ENCODE peak calls at places on chromosomes 16 and 17, in four cellular contexts. One of them, this sample, is unnamed.

GRCh38 chr16:814974-815373 is 14.4 kb upstream of the GNG13 start:
- DNase-seq in AG10803: peak; percentile 64
- DNase-seq in activated CD4-positive, alpha-beta T cell treated with anti-CD3 and anti-CD28 coated beads for 1 hour: no peak
- DNase-seq in H9: no peak
- DNase-seq in this sample: no peak

GRCh38 chr17:50697076-50697475 is 10.6 kb downstream of the ANKRD40 start:
- DNase-seq in H9: no peak
- DNase-seq in AG10803: no peak
- DNase-seq in activated CD4-positive, alpha-beta T cell treated with anti-CD3 and anti-CD28 coated beads for 1 hour: no peak
- DNase-seq in this sample: no peak

GRCh38 chr16:67969286-67970039 is 1.0 kb upstream of the SLC12A4 start:
- DNase-seq in activated CD4-positive, alpha-beta T cell treated with anti-CD3 and anti-CD28 coated beads for 1 hour: no peak
- DNase-seq in H9: peak; percentile 88
- DNase-seq in AG10803: no peak
- DNase-seq in this sample: no peak

GRCh38 chr17:50218771-50219315 is 17.4 kb upstream of the COL1A1 start:
- DNase-seq in H9: no peak
- DNase-seq in activated CD4-positive, alpha-beta T cell treated with anti-CD3 and anti-CD28 coated beads for 1 hour: no peak
- DNase-seq in AG10803: peak; percentile 98
- DNase-seq in this sample: no peak

GRCh38 chr16:63978240-63978639 is 1143.6 kb downstream of the CDH11 start:
- DNase-seq in activated CD4-positive, alpha-beta T cell treated with anti-CD3 and anti-CD28 coated beads for 1 hour: no peak
- DNase-seq in H9: no peak
- DNase-seq in AG10803: no peak
- DNase-seq in this sample: no peak

GRCh38 chr16:79359082-79359481 is 241.5 kb downstream of the MAF start:
- DNase-seq in H9: no peak
- DNase-seq in AG10803: no peak
- DNase-seq in activated CD4-positive, alpha-beta T cell treated with anti-CD3 and anti-CD28 coated beads for 1 hour: no peak
- DNase-seq in this sample: no peak

GRCh38 chr16:84555418-84556196 is 51.1 kb upstream of the MEAK7 start:
- DNase-seq in activated CD4-positive, alpha-beta T cell treated with anti-CD3 and anti-CD28 coated beads for 1 hour: no peak
- DNase-seq in AG10803: no peak
- DNase-seq in H9: no peak
- DNase-seq in this sample: no peak

GRCh38 chr17:31299624-31300023 is 2.6 kb upstream of the OMG start:
- DNase-seq in H9: no peak
- DNase-seq in activated CD4-positive, alpha-beta T cell treated with anti-CD3 and anti-CD28 coated beads for 1 hour: no peak
- DNase-seq in AG10803: no peak
- DNase-seq in this sample: no peak

GRCh38 chr16:84144859-84145639 is at the start of the genes DNAAF1 and HSDL1:
- DNase-seq in H9: peak; percentile 89
- DNase-seq in AG10803: peak; percentile 76
- DNase-seq in activated CD4-positive, alpha-beta T cell treated with anti-CD3 and anti-CD28 coated beads for 1 hour: peak; percentile 94
- DNase-seq in this sample: peak; percentile 19

GRCh38 chr17:3888343-3889171 is 4.3 kb downstream of the CAMKK1 start:
- DNase-seq in AG10803: peak; percentile 94
- DNase-seq in activated CD4-positive, alpha-beta T cell treated with anti-CD3 and anti-CD28 coated beads for 1 hour: no peak
- DNase-seq in H9: peak; percentile 92
- DNase-seq in this sample: peak; percentile 85

GRCh38 chr17:48843172-48843900 is 12.5 kb downstream of the CALCOCO2 start:
- DNase-seq in AG10803: peak; percentile 58
- DNase-seq in activated CD4-positive, alpha-beta T cell treated with anti-CD3 and anti-CD28 coated beads for 1 hour: no peak
- DNase-seq in H9: no peak
- DNase-seq in this sample: no peak

GRCh38 chr17:4777969-4778760 is 6.5 kb downstream of the TM4SF5 start:
- DNase-seq in H9: no peak
- DNase-seq in AG10803: peak; percentile 17
- DNase-seq in activated CD4-positive, alpha-beta T cell treated with anti-CD3 and anti-CD28 coated beads for 1 hour: no peak
- DNase-seq in this sample: no peak

This sample was measured in NCI-H1694.